ENCODE peak calls at places on chromosomes 13 and 19, in six cellular contexts. G, F, U, V, D and A are unnamed samples.

GRCh38 chr13:45932172-45932571 is 80.6 kb upstream of the SIAH3 start:
- DNase-seq in G (no peak), F (no peak), U (no peak), V (no peak), D (no peak), A (no peak)

GRCh38 chr19:50861025-50861424 is 6.3 kb downstream of the KLK3 start:
- DNase-seq in G (no peak), F (no peak), U (no peak), V (no peak), D (no peak), A (no peak)

GRCh38 chr19:1451916-1452801 is 2.2 kb downstream of the APC2 start:
- DNase-seq in G (no peak), F (no peak), U (no peak), V (no peak), D (no peak), A (no peak)

GRCh38 chr13:101575591-101575990 is 123.1 kb downstream of the ITGBL1 start:
- DNase-seq in G (no peak), F (no peak), U (no peak), V (no peak), D (no peak), A (peak; percentile 12)

GRCh38 chr13:22325761-22326160 is 654.9 kb downstream of the FGF9 start:
- DNase-seq in G (no peak), F (no peak), U (no peak), V (no peak), D (no peak), A (no peak)

GRCh38 chr19:17512574-17512939 is 1.1 kb downstream of the PGLS start:
- DNase-seq in G (no peak), F (no peak), U (no peak), V (no peak), D (no peak), A (no peak)

GRCh38 chr19:51371186-51371690 is 1.2 kb downstream of the NKG7 start:
- DNase-seq in G (no peak), F (no peak), U (no peak), V (no peak), D (no peak), A (no peak)

GRCh38 chr13:103556681-103557080 is 490.5 kb upstream of the SLC10A2 start:
- DNase-seq in G (no peak), F (no peak), U (no peak), V (no peak), D (no peak), A (no peak)

GRCh38 chr13:112204881-112205327 is 138.0 kb downstream of the SOX1 start:
- DNase-seq in G (no peak), F (peak; percentile 74), U (no peak), V (no peak), D (no peak), A (no peak)

GRCh38 chr19:58397533-58398037 is 2.1 kb downstream of the RNF225 start:
- DNase-seq in G (no peak), F (no peak), U (no peak), V (no peak), D (no peak), A (no peak)

GRCh38 chr13:72500851-72501250 is 226.6 kb downstream of the MZT1 start:
- DNase-seq in G (no peak), F (no peak), U (no peak), V (no peak), D (no peak), A (no peak)

GRCh38 chr19:2454199-2454961 is 2.4 kb downstream of the LMNB2 start:
- DNase-seq in G (no peak), F (no peak), U (no peak), V (no peak), D (no peak), A (no peak)
- H3K4me3 ChIP-seq in G (no peak overlapping the region), F (no peak overlapping the region), U (no peak overlapping the region), V (no peak overlapping the region), D (no peak overlapping the region), A (no peak overlapping the region)

DNA sequence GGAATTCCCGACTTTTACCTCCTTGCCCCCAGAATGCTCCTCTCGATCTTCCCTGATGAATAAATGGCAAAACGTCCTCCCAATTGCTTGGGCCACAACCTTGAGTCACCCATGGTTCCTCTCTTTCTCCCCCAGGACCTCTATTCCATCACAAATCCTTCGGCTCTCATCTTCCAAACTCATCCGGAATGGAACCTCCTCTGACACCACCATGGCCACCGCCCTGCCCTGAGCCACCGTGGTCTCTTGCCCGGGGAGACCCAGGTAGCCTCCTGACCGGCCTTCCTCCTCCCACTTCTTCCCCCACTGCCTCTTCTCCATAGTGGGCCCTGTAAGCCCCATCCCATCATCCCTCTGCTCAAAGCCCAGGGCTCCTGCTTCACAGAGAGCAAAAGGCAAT is 4.9 kb downstream of the SLC7A10 start:
- DNase-seq in G (no peak), F (no peak), U (no peak), V (no peak), D (no peak), A (no peak)
- H3K4me3 ChIP-seq in G (no peak overlapping the region), F (no peak overlapping the region), U (no peak overlapping the region), V (no peak overlapping the region), D (no peak overlapping the region), A (no peak overlapping the region)

GRCh38 chr19:35270381-35270811 is 1.6 kb downstream of the USF2 start:
- DNase-seq in G (no peak), F (no peak), U (no peak), V (no peak), D (no peak), A (no peak)
- H3K4me3 ChIP-seq in G (no peak overlapping the region), F (no peak overlapping the region), U (peak overlapping the region; percentile 54), V (no peak overlapping the region), D (no peak overlapping the region), A (no peak overlapping the region)

GRCh38 chr19:19900124-19900523 is 622 bp upstream of the ZNF93 start:
- DNase-seq in G (no peak), F (no peak), U (peak; percentile 57), V (peak; percentile 61), D (no peak), A (peak; percentile 80)
- H3K4me3 ChIP-seq in G (peak overlapping the region; percentile 53), F (peak overlapping the region; percentile 68), U (peak overlapping the region; percentile 87), V (peak overlapping the region; percentile 82), D (peak overlapping the region; percentile 80), A (peak overlapping the region; percentile 86)

DNA sequence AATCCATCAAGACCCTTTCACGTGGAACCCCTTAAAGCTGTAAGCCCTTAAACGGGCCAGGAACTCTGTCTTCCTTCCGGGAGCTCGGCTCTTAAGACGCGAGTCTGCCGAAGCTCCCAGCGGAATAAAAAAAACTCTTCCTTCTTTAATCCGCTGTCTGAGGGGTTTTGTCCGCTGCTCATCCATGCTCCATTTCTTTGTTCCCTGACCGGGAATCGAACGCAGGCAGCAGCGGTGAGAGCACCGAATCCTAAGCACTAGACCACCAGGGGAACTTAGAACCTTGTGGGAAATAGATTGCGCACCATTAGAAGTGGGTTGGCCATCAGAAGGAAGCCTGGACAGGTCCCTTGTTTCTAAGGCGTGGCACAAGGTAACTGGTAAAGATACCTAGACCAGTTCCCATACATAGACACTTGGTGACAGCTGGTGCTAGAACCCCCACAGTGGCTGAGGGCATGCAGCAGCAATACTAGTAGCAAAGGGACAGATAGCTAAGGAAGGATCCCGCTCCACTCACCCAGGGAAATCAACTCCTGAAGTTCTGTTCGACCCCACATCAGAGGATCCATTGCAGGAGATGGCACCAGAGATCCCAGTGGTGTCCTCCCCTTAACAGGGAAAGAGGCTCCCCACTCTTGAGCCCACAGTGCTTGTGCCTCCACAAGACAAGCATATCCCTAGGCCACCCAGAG is 1.5 kb upstream of the RGCC start:
- DNase-seq in G (no peak), F (no peak), U (no peak), V (no peak), D (no peak), A (no peak)
- H3K4me3 ChIP-seq in G (no peak overlapping the region), F (no peak overlapping the region), U (no peak overlapping the region), V (no peak overlapping the region), D (no peak overlapping the region), A (no peak overlapping the region)